ENCODE peak calls at places on chromosomes 6 and 20, in five cellular contexts. One of them, this sample, is unnamed. For H3K9me3, the result is how much of the 10 kb centered on the place peaks cover.

GRCh38 chr20:48706116-48706656 is 121.6 kb downstream of the PREX1 start:
- DNase-seq in Panc1: no peak
- DNase-seq in heart right ventricle: no peak
- DNase-seq in H9: no peak
- DNase-seq in SK-N-SH: no peak
- DNase-seq in this sample: no peak

GRCh38 chr20:11373391-11373790 is 544.3 kb upstream of the BTBD3 start:
- DNase-seq in H9: no peak
- DNase-seq in SK-N-SH: no peak
- DNase-seq in heart right ventricle: no peak
- DNase-seq in Panc1: no peak
- DNase-seq in this sample: no peak

GRCh38 chr6:41684311-41685182 is 46.3 kb downstream of the MDFI start:
- DNase-seq in H9: no peak
- DNase-seq in SK-N-SH: no peak
- DNase-seq in Panc1: no peak
- DNase-seq in heart right ventricle: no peak
- DNase-seq in this sample: no peak

GRCh38 chr20:51760905-51761544 is 7.2 kb downstream of the ATP9A start:
- DNase-seq in heart right ventricle: no peak
- DNase-seq in SK-N-SH: no peak
- DNase-seq in Panc1: no peak
- DNase-seq in H9: peak
- DNase-seq in this sample: no peak

GRCh38 chr20:34190679-34191090 is 50.5 kb upstream of the ASIP start:
- DNase-seq in Panc1: peak
- DNase-seq in heart right ventricle: peak
- DNase-seq in H9: peak
- DNase-seq in SK-N-SH: peak
- DNase-seq in this sample: peak

GRCh38 chr6:2739335-2739734 is 11.4 kb downstream of the MYLK4 start:
- DNase-seq in Panc1: no peak
- DNase-seq in heart right ventricle: no peak
- DNase-seq in H9: no peak
- DNase-seq in SK-N-SH: no peak
- DNase-seq in this sample: no peak

GRCh38 chr20:23823621-23824324 is 2.8 kb downstream of the CST2 start:
- DNase-seq in heart right ventricle: no peak
- DNase-seq in SK-N-SH: no peak
- DNase-seq in Panc1: no peak
- DNase-seq in H9: no peak
- DNase-seq in this sample: no peak

GRCh38 chr20:53138454-53139291 is 166.5 kb downstream of the TSHZ2 start:
- DNase-seq in H9: no peak
- DNase-seq in Panc1: no peak
- DNase-seq in heart right ventricle: no peak
- DNase-seq in SK-N-SH: no peak
- DNase-seq in this sample: no peak

GRCh38 chr6:108531332-108531731 is 29.4 kb upstream of the FOXO3 start:
- DNase-seq in heart right ventricle: no peak
- DNase-seq in SK-N-SH: no peak
- DNase-seq in H9: no peak
- DNase-seq in Panc1: no peak
- DNase-seq in this sample: no peak

GRCh38 chr6:137402143-137402542 is 92.1 kb downstream of the OLIG3 start:
- DNase-seq in heart right ventricle: no peak
- DNase-seq in Panc1: no peak
- DNase-seq in SK-N-SH: no peak
- DNase-seq in H9: no peak
- DNase-seq in this sample: no peak

GRCh38 chr6:52995913-52996685 is 1.0 kb upstream of the GSTA4 start:
- DNase-seq in H9: peak
- DNase-seq in SK-N-SH: peak
- DNase-seq in Panc1: peak
- DNase-seq in heart right ventricle: peak
- DNase-seq in this sample: peak

GRCh38 chr20:63944078-63944941 is 11.9 kb downstream of the UCKL1 start:
- DNase-seq in H9: no peak
- DNase-seq in Panc1: no peak
- DNase-seq in SK-N-SH: no peak
- DNase-seq in heart right ventricle: peak
- DNase-seq in this sample: no peak

GRCh38 chr6:136967874-136968752 is 46.0 kb downstream of the SLC35D3 start:
- DNase-seq in SK-N-SH: peak
- DNase-seq in Panc1: peak
- DNase-seq in heart right ventricle: peak
- DNase-seq in H9: peak
- DNase-seq in this sample: peak

GRCh38 chr6:45637056-45637455 is 259.3 kb upstream of the SUPT3H start:
- DNase-seq in heart right ventricle: no peak
- DNase-seq in Panc1: no peak
- DNase-seq in SK-N-SH: no peak
- DNase-seq in H9: no peak
- DNase-seq in this sample: no peak

GRCh38 chr6:39934060-39934757 is at the start of gene MOCS1:
- DNase-seq in H9: peak
- DNase-seq in Panc1: no peak
- DNase-seq in SK-N-SH: peak
- DNase-seq in heart right ventricle: peak
- DNase-seq in this sample: peak

GRCh38 chr6:20274115-20274514 is 61.8 kb upstream of the MBOAT1 start:
- DNase-seq in Panc1: no peak
- DNase-seq in SK-N-SH: no peak
- DNase-seq in H9: no peak
- DNase-seq in heart right ventricle: no peak
- DNase-seq in this sample: no peak

GRCh38 chr6:161584051-161584450 is 310.2 kb upstream of the AGPAT4 start:
- DNase-seq in heart right ventricle: no peak
- DNase-seq in H9: no peak
- DNase-seq in SK-N-SH: peak
- DNase-seq in Panc1: no peak
- DNase-seq in this sample: no peak

GRCh38 chr6:74574794-74575193 is 631.1 kb downstream of the COL12A1 start:
- DNase-seq in SK-N-SH: peak
- DNase-seq in heart right ventricle: no peak
- DNase-seq in Panc1: no peak
- DNase-seq in H9: no peak
- DNase-seq in this sample: no peak

GRCh38 chr6:132491881-132492280 is 21.0 kb downstream of the STX7 start:
- DNase-seq in SK-N-SH: no peak
- DNase-seq in Panc1: no peak
- DNase-seq in heart right ventricle: no peak
- DNase-seq in H9: no peak
- DNase-seq in this sample: no peak

GRCh38 chr6:48563426-48563825 is 452.4 kb upstream of the PTCHD4 start:
- DNase-seq in SK-N-SH: no peak
- DNase-seq in heart right ventricle: no peak
- DNase-seq in H9: no peak
- DNase-seq in Panc1: no peak
- DNase-seq in this sample: no peak

GRCh38 chr20:12816009-12816408 is 192.8 kb upstream of the SPTLC3 start:
- DNase-seq in SK-N-SH: no peak
- DNase-seq in heart right ventricle: no peak
- DNase-seq in H9: no peak
- DNase-seq in Panc1: no peak
- DNase-seq in this sample: no peak

GRCh38 chr20:10673176-10673830 is 496 bp downstream of the JAG1 start:
- DNase-seq in H9: peak
- DNase-seq in heart right ventricle: peak
- DNase-seq in SK-N-SH: peak
- DNase-seq in Panc1: no peak
- DNase-seq in this sample: peak

GRCh38 chr20:48006036-48006833 is 221.0 kb upstream of the SULF2 start:
- DNase-seq in heart right ventricle: no peak
- DNase-seq in SK-N-SH: no peak
- DNase-seq in Panc1: no peak
- DNase-seq in H9: no peak
- DNase-seq in this sample: no peak

GRCh38 chr6:20292905-20293304 is 80.6 kb upstream of the MBOAT1 start:
- DNase-seq in heart right ventricle: no peak
- DNase-seq in H9: no peak
- DNase-seq in SK-N-SH: no peak
- DNase-seq in Panc1: no peak
- DNase-seq in this sample: no peak

GRCh38 chr6:148758492-148758891 is 11.7 kb downstream of the UST start:
- DNase-seq in Panc1: no peak
- DNase-seq in H9: no peak
- DNase-seq in SK-N-SH: no peak
- DNase-seq in heart right ventricle: no peak
- DNase-seq in this sample: no peak

GRCh38 chr6:33420493-33421343 is 853 bp downstream of the SYNGAP1 start:
- DNase-seq in heart right ventricle: no peak
- DNase-seq in SK-N-SH: no peak
- DNase-seq in Panc1: no peak
- DNase-seq in H9: no peak
- DNase-seq in this sample: peak

GRCh38 chr20:34311118-34312023 is 8.2 kb upstream of the AHCY start:
- DNase-seq in heart right ventricle: no peak
- DNase-seq in SK-N-SH: no peak
- DNase-seq in H9: peak
- DNase-seq in Panc1: no peak
- DNase-seq in this sample: peak

GRCh38 chr6:43770417-43771209 is 602 bp downstream of the VEGFA start:
- DNase-seq in SK-N-SH: peak
- DNase-seq in Panc1: no peak
- DNase-seq in H9: no peak
- DNase-seq in heart right ventricle: peak
- DNase-seq in this sample: peak

GRCh38 chr20:20780127-20780822 is 67.8 kb upstream of the RALGAPA2 start:
- DNase-seq in SK-N-SH: no peak
- DNase-seq in Panc1: no peak
- DNase-seq in heart right ventricle: peak
- DNase-seq in H9: peak
- DNase-seq in this sample: no peak

GRCh38 chr6:7463785-7464184 is 74.2 kb downstream of the RIOK1 start:
- DNase-seq in heart right ventricle: no peak
- DNase-seq in Panc1: no peak
- DNase-seq in H9: peak
- DNase-seq in SK-N-SH: no peak
- DNase-seq in this sample: no peak

DNA sequence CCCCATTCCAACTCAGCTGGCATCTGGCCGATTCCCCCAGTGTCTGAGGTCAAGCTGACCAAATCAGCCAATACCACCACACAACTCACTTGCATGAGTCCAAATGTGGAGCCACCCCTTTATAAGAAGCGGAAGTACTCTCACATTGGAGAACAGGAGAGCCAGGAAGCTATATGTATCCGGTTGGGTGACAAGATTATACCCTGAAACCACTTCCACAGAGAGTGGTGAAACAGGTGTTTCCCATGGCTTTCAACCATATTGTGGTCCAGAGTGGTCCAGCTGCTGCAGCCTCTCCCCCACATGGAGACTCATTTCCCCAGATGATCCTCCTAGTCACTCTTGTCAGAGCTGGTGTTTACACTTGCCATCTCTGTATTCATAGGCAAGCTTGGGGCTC is 24.0 kb upstream of the SERINC1 start:
- DNase-seq in heart right ventricle: no peak
- DNase-seq in H9: no peak
- DNase-seq in SK-N-SH: no peak
- DNase-seq in Panc1: no peak
- DNase-seq in this sample: no peak
- H3K9me3 ChIP-seq in heart right ventricle: under half
- H3K9me3 ChIP-seq in H9: under half
- H3K9me3 ChIP-seq in SK-N-SH: under half
- H3K9me3 ChIP-seq in Panc1: under half
- H3K9me3 ChIP-seq in this sample: under half

DNA sequence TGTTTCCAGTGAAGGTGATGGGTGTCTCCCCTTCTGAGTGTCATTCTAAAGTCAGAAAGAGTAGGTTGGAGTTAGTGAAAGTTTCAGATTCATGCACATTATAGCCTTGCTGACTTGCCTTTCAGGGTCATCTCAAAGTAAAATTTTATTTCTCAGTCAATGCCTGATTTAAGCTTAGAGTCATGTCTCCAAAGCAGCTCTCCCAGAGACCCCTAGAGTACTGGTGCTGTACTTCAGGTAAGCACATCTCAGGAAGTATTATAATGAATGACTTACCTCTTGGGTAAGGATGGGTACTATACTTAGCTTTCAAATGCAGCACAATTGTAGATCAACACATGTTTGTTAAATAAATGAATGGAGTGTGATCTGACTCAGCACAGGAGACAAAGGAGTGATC is 116.0 kb downstream of the TBX18 start:
- DNase-seq in heart right ventricle: no peak
- DNase-seq in SK-N-SH: no peak
- DNase-seq in Panc1: no peak
- DNase-seq in H9: no peak
- DNase-seq in this sample: no peak
- TF ChIP-seq CTCF in heart right ventricle: no peak
- TF ChIP-seq CTCF in SK-N-SH: no peak
- TF ChIP-seq CTCF in Panc1: no peak
- TF ChIP-seq CTCF in H9: peak
- TF ChIP-seq CTCF in this sample: no peak

GRCh38 chr6:158284340-158285210 is 27.7 kb upstream of the TULP4 start:
- DNase-seq in heart right ventricle: no peak
- DNase-seq in SK-N-SH: no peak
- DNase-seq in Panc1: no peak
- DNase-seq in H9: peak
- DNase-seq in this sample: peak
- H3K27ac ChIP-seq in heart right ventricle: no peak
- H3K27ac ChIP-seq in SK-N-SH: peak
- H3K27ac ChIP-seq in Panc1: no peak
- H3K27ac ChIP-seq in H9: peak
- H3K27ac ChIP-seq in this sample: no peak

GRCh38 chr6:107405002-107405401 is 54.4 kb downstream of the PDSS2 start:
- DNase-seq in Panc1: no peak
- DNase-seq in heart right ventricle: no peak
- DNase-seq in SK-N-SH: no peak
- DNase-seq in H9: no peak
- DNase-seq in this sample: no peak

GRCh38 chr6:107399927-107400326 is 59.4 kb downstream of the PDSS2 start:
- DNase-seq in heart right ventricle: no peak
- DNase-seq in Panc1: no peak
- DNase-seq in SK-N-SH: no peak
- DNase-seq in H9: no peak
- DNase-seq in this sample: no peak

GRCh38 chr6:107400748-107401147 is 58.6 kb downstream of the PDSS2 start:
- DNase-seq in H9: no peak
- DNase-seq in SK-N-SH: no peak
- DNase-seq in heart right ventricle: no peak
- DNase-seq in Panc1: no peak
- DNase-seq in this sample: no peak

GRCh38 chr6:107401573-107401972 is 57.8 kb downstream of the PDSS2 start:
- DNase-seq in heart right ventricle: no peak
- DNase-seq in H9: no peak
- DNase-seq in SK-N-SH: no peak
- DNase-seq in Panc1: no peak
- DNase-seq in this sample: no peak

GRCh38 chr6:107402533-107402932 is 56.8 kb downstream of the PDSS2 start:
- DNase-seq in H9: no peak
- DNase-seq in SK-N-SH: no peak
- DNase-seq in Panc1: no peak
- DNase-seq in heart right ventricle: no peak
- DNase-seq in this sample: no peak
- H3K9me3 ChIP-seq in H9: under half
- H3K9me3 ChIP-seq in SK-N-SH: under half
- H3K9me3 ChIP-seq in Panc1: under half
- H3K9me3 ChIP-seq in heart right ventricle: under half
- H3K9me3 ChIP-seq in this sample: under half

This sample was measured in WERI-Rb-1.